ENCODE peak calls at places on chromosomes 7 and 10, in four cellular contexts. A, P, R and G are unnamed samples.

GRCh38 chr7:155213385-155213784 is 84.3 kb upstream of the INSIG1 start:
- DNase-seq in A (no peak), P (no peak), R (no peak), G (no peak)

GRCh38 chr7:116399808-116400207 is 99.7 kb upstream of the CAV2 start:
- DNase-seq in A (no peak), P (no peak), R (no peak), G (peak)

GRCh38 chr10:132544744-132545658 is 7.4 kb downstream of the INPP5A start:
- DNase-seq in A (no peak), P (no peak), R (no peak), G (no peak)

GRCh38 chr7:112280267-112280666 is 73.8 kb downstream of the ZNF277 start:
- DNase-seq in A (no peak), P (no peak), R (no peak), G (no peak)

GRCh38 chr7:99326408-99326782 is 697 bp downstream of the ARPC1A start:
- DNase-seq in A (no peak), P (no peak), R (no peak), G (no peak)

GRCh38 chr10:1671366-1672000 is 65.8 kb downstream of the ADARB2 start:
- DNase-seq in A (no peak), P (no peak), R (no peak), G (no peak)

GRCh38 chr7:149547126-149547525 is 49.5 kb upstream of the ZNF746 start:
- DNase-seq in A (no peak), P (no peak), R (no peak), G (no peak)

GRCh38 chr7:142384508-142384922 is 126.7 kb upstream of the PRSS58 start:
- DNase-seq in A (peak), P (no peak), R (no peak), G (no peak)

GRCh38 chr7:151993977-151994676 is 31.3 kb upstream of the GALNT11 start:
- DNase-seq in A (no peak), P (no peak), R (no peak), G (no peak)

GRCh38 chr7:150322114-150322832 is 882 bp upstream of the LRRC61 start:
- DNase-seq in A (no peak), P (no peak), R (no peak), G (no peak)

GRCh38 chr7:135842446-135843175 is 94.0 kb upstream of the FAM180A start:
- DNase-seq in A (no peak), P (no peak), R (no peak), G (no peak)